ENCODE peak calls at places on chromosome 3, in seven cellular contexts. W is NCI-H460; F is adrenal gland; T is choroid plexus epithelial cell; J is T-helper 2 cell; O is activated CD4-positive, alpha-beta T cell treated with anti-CD3 and anti-CD28 coated beads, Interleukin-2, amount 50 U/mL, for 1 hour; X is mammary epithelial cell. P is an unnamed sample.
A peak's percentile ranks its signal among the peaks of the same experiment; 100 is the strongest.

GRCh38 chr3:53161820-53162671 is 1.0 kb downstream of the PRKCD start:
- DNase-seq in O (peak; percentile 26), J (no peak), W (no peak), T (peak; percentile 29), F (no peak), X (peak; percentile 48), P (peak; percentile 47)

GRCh38 chr3:117407317-117407716 is 697.7 kb downstream of the TUSC7 start:
- DNase-seq in F (no peak), W (peak; percentile 20), J (no peak), X (peak; percentile 1), T (peak; percentile 42), O (no peak), P (peak; percentile 44)

GRCh38 chr3:45760878-45761711 is 35.2 kb downstream of the SLC6A20 start:
- DNase-seq in O (peak; percentile 34), W (peak; percentile 38), T (peak; percentile 83), J (no peak), F (peak; percentile 65), X (peak; percentile 26), P (peak; percentile 52)

GRCh38 chr3:62159693-62160092 is 213.7 kb downstream of the FEZF2 start:
- DNase-seq in O (no peak), W (no peak), J (no peak), F (peak; percentile 88), T (peak; percentile 73), X (no peak), P (no peak)

GRCh38 chr3:123759311-123759710 is 124.8 kb downstream of the MYLK start:
- DNase-seq in O (no peak), X (no peak), F (no peak), J (no peak), W (no peak), T (no peak), P (no peak)

GRCh38 chr3:57949779-57950618 is 58.2 kb upstream of the FLNB start:
- DNase-seq in F (no peak), O (no peak), J (no peak), W (no peak), T (no peak), X (peak; percentile 73), P (peak; percentile 75)

GRCh38 chr3:49017978-49018706 is at the start of gene DALRD3:
- DNase-seq in W (no peak), J (peak; percentile 26), O (peak; percentile 52), F (peak; percentile 71), X (peak; percentile 65), T (peak; percentile 72), P (peak; percentile 39)

GRCh38 chr3:87997298-87997697 is 61.5 kb downstream of the CGGBP1 start:
- DNase-seq in T (peak; percentile 72), X (no peak), W (no peak), F (peak; percentile 25), O (peak; percentile 8), J (no peak), P (peak; percentile 48)

GRCh38 chr3:126194713-126195305 is 14.4 kb upstream of the ALDH1L1 start:
- DNase-seq in T (no peak), J (no peak), F (no peak), W (no peak), O (no peak), X (peak; percentile 25), P (no peak)

GRCh38 chr3:51436998-51437639 is 46.0 kb downstream of the RBM15B start:
- DNase-seq in W (no peak), T (no peak), X (peak; percentile 64), O (no peak), J (no peak), F (no peak), P (peak; percentile 86)

GRCh38 chr3:49705390-49705960 is 14.0 kb downstream of the AMIGO3 start:
- DNase-seq in J (no peak), W (no peak), T (no peak), X (no peak), F (no peak), O (no peak), P (no peak)

GRCh38 chr3:157163554-157163953 is 3.6 kb upstream of the CCNL1 start:
- DNase-seq in W (no peak), T (no peak), J (no peak), F (no peak), O (no peak), X (no peak), P (no peak)

GRCh38 chr3:39146611-39147373 is 6.6 kb downstream of the CSRNP1 start:
- DNase-seq in O (peak; percentile 63), W (peak; percentile 73), T (peak; percentile 99), J (no peak), X (peak; percentile 97), F (peak; percentile 92), P (peak; percentile 92)

GRCh38 chr3:69102384-69102783 is 17.6 kb downstream of the ARL6IP5 start:
- DNase-seq in X (no peak), J (no peak), W (no peak), O (no peak), T (no peak), F (no peak), P (no peak)

GRCh38 chr3:27721717-27722564 is at the start of gene EOMES:
- DNase-seq in J (no peak), W (peak; percentile 35), F (no peak), T (peak; percentile 55), O (peak; percentile 60), X (peak; percentile 76), P (peak; percentile 36)

GRCh38 chr3:62335196-62335595 is 38.2 kb downstream of the FEZF2 start:
- DNase-seq in W (no peak), O (no peak), F (no peak), X (no peak), T (no peak), J (no peak), P (no peak)

GRCh38 chr3:122947086-122947611 is 80.4 kb downstream of the SEMA5B start:
- DNase-seq in T (no peak), F (no peak), W (no peak), O (no peak), X (no peak), J (no peak), P (no peak)

GRCh38 chr3:14346191-14346590 is 56.2 kb upstream of the SLC6A6 start:
- DNase-seq in W (no peak), O (no peak), J (no peak), F (no peak), T (no peak), X (no peak), P (no peak)

GRCh38 chr3:65576228-65576627 is 462.5 kb downstream of the MAGI1 start:
- DNase-seq in F (no peak), J (no peak), X (no peak), T (no peak), O (no peak), W (no peak), P (no peak)

GRCh38 chr3:78285032-78285728 is 1245.3 kb downstream of the ROBO2 start:
- DNase-seq in T (no peak), O (no peak), F (no peak), J (no peak), W (no peak), X (no peak), P (no peak)

GRCh38 chr3:38454884-38455638 is 1.4 kb downstream of the ACVR2B start:
- DNase-seq in O (peak; percentile 31), X (peak; percentile 62), T (peak; percentile 40), F (peak; percentile 89), W (peak; percentile 28), J (no peak), P (peak; percentile 48)

GRCh38 chr3:43296565-43296964 is 10.2 kb downstream of the SNRK start:
- DNase-seq in T (peak; percentile 64), J (no peak), F (no peak), O (peak; percentile 54), X (peak; percentile 39), W (no peak), P (peak; percentile 49)

GRCh38 chr3:73475717-73476116 is 149.0 kb downstream of the PDZRN3 start:
- DNase-seq in J (no peak), X (no peak), W (no peak), F (no peak), O (no peak), T (no peak), P (no peak)

GRCh38 chr3:15204005-15204404 is 2.0 kb upstream of the CAPN7 start:
- DNase-seq in X (no peak), O (no peak), T (peak; percentile 16), W (no peak), J (no peak), F (no peak), P (peak; percentile 18)

GRCh38 chr3:43531835-43532234 is 90.0 kb downstream of the ANO10 start:
- DNase-seq in T (peak; percentile 39), J (no peak), W (peak; percentile 3), F (peak; percentile 27), X (peak; percentile 86), O (no peak), P (peak; percentile 87)

P was measured in bronchial epithelial cell.